ENCODE peak calls at places on chromosomes 5 and 9, in six cellular contexts. R is epithelial cell of esophagus, K is anterior cingulate cortex, E is HTR-8/SVneo, F is brain microvascular endothelial cell, H is H4. T is an unnamed sample.

GRCh38 chr9:3894764-3895163 is 369.0 kb upstream of the RFX3 start:
- DNase-seq in F (peak), H (no peak), E (no peak), R (no peak), K (no peak), T (no peak)

GRCh38 chr9:126154182-126154827 is 172.3 kb upstream of the MVB12B start:
- DNase-seq in E (no peak), R (no peak), H (no peak), K (no peak), F (no peak), T (no peak)

GRCh38 chr5:132083065-132083678 is 9.6 kb downstream of the CSF2 start:
- DNase-seq in F (no peak), R (no peak), H (no peak), K (no peak), E (no peak), T (no peak)

GRCh38 chr9:6843742-6844141 is 86.0 kb downstream of the KDM4C start:
- DNase-seq in E (no peak), K (no peak), R (no peak), F (no peak), H (no peak), T (no peak)

GRCh38 chr5:96004087-96004486 is 42.4 kb upstream of the ELL2 start:
- DNase-seq in F (no peak), E (no peak), H (no peak), R (no peak), K (no peak), T (no peak)

GRCh38 chr5:132487841-132488555 is 2.6 kb downstream of the IRF1 start:
- DNase-seq in H (no peak), E (no peak), F (no peak), K (no peak), R (no peak), T (no peak)

GRCh38 chr9:104863180-104863883 is 64.6 kb downstream of the ABCA1 start:
- DNase-seq in E (peak), R (peak), K (peak), F (peak), H (peak), T (peak)

GRCh38 chr9:109141375-109141774 is 21.6 kb upstream of the TMEM245 start:
- DNase-seq in E (no peak), R (no peak), K (no peak), H (no peak), F (no peak), T (no peak)

GRCh38 chr5:3373391-3373790 is 222.2 kb upstream of the IRX1 start:
- DNase-seq in F (no peak), E (no peak), H (no peak), K (no peak), R (no peak), T (no peak)

GRCh38 chr5:122805481-122805880 is 30.6 kb downstream of the SNX2 start:
- DNase-seq in K (no peak), R (peak), E (no peak), H (no peak), F (peak), T (no peak)

GRCh38 chr5:178993955-178994579 is 1.1 kb downstream of the GRM6 start:
- DNase-seq in R (no peak), F (no peak), K (no peak), H (no peak), E (no peak), T (no peak)

GRCh38 chr5:123156577-123157296 is 67.7 kb downstream of the PRDM6 start:
- DNase-seq in R (peak), F (peak), K (no peak), H (peak), E (no peak), T (no peak)

GRCh38 chr5:104533498-104533897 is 970.9 kb upstream of the NUDT12 start:
- DNase-seq in R (peak), F (no peak), E (no peak), H (no peak), K (no peak), T (no peak)

GRCh38 chr5:138932171-138932810 is 57.2 kb upstream of the LRRTM2 start:
- DNase-seq in H (peak), R (peak), F (no peak), E (no peak), K (no peak), T (no peak)

GRCh38 chr5:131610198-131611063 is 24.6 kb downstream of the RAPGEF6 start:
- DNase-seq in K (no peak), R (peak), F (peak), H (peak), E (peak), T (peak)

GRCh38 chr5:97560176-97560993 is 377.3 kb upstream of the RIOK2 start:
- DNase-seq in H (no peak), E (no peak), K (no peak), R (peak), F (no peak), T (no peak)

GRCh38 chr9:93387791-93388190 is 63.7 kb upstream of the FAM120A start:
- DNase-seq in R (peak), E (no peak), K (no peak), F (no peak), H (no peak), T (peak)

GRCh38 chr9:106953166-106953565 is 90.2 kb downstream of the ZNF462 start:
- DNase-seq in H (no peak), K (no peak), E (peak), R (peak), F (peak), T (no peak)

GRCh38 chr9:105127863-105128220 is 116.6 kb upstream of the SLC44A1 start:
- DNase-seq in K (no peak), F (peak), E (peak), H (peak), R (peak), T (no peak)

GRCh38 chr9:20144255-20144654 is 355.4 kb upstream of the SLC24A2 start:
- DNase-seq in R (no peak), H (no peak), K (no peak), F (peak), E (no peak), T (peak)

GRCh38 chr5:150073677-150074076 is 12.7 kb downstream of the CSF1R start:
- DNase-seq in F (no peak), E (no peak), R (no peak), H (no peak), K (no peak), T (no peak)

GRCh38 chr9:119278138-119278537 is 91.1 kb downstream of the BRINP1 start:
- DNase-seq in K (no peak), E (no peak), F (no peak), H (no peak), R (no peak), T (no peak)

GRCh38 chr9:13386935-13387667 is 107.6 kb upstream of the MPDZ start:
- DNase-seq in R (no peak), H (no peak), K (no peak), E (no peak), F (peak), T (no peak)

GRCh38 chr9:133715866-133716563 is 22.1 kb downstream of the SARDH start:
- DNase-seq in R (no peak), E (peak), H (no peak), K (peak), F (peak), T (peak)

GRCh38 chr5:132024789-132025402 is 13.4 kb upstream of the ACSL6 start:
- DNase-seq in F (no peak), E (no peak), R (peak), K (no peak), H (no peak), T (no peak)

GRCh38 chr5:24749701-24750100 is 104.9 kb upstream of the CDH10 start:
- DNase-seq in F (no peak), E (no peak), K (no peak), H (no peak), R (peak), T (no peak)

GRCh38 chr5:56323505-56323904 is 90.4 kb upstream of the ANKRD55 start:
- DNase-seq in E (peak), K (no peak), R (peak), H (peak), F (peak), T (no peak)

GRCh38 chr5:31476607-31477200 is 55.2 kb downstream of the DROSHA start:
- DNase-seq in F (no peak), E (no peak), K (peak), H (no peak), R (no peak), T (no peak)

GRCh38 chr9:87787735-87788134 is 61.8 kb downstream of the CTSL start:
- DNase-seq in F (no peak), H (no peak), R (peak), E (no peak), K (no peak), T (no peak)

GRCh38 chr5:68740204-68740910 is 353.5 kb upstream of the SLC30A5 start:
- DNase-seq in F (no peak), K (no peak), R (no peak), H (no peak), E (no peak), T (peak)

GRCh38 chr5:132372542-132372941 is 3.0 kb downstream of the SLC22A5 start:
- DNase-seq in F (no peak), E (no peak), K (no peak), R (no peak), H (no peak), T (no peak)

GRCh38 chr5:77239126-77239741 is 28.8 kb downstream of the PDE8B start:
- DNase-seq in H (no peak), F (peak), R (peak), E (no peak), K (no peak), T (peak)

GRCh38 chr9:27828908-27829307 is 255.6 kb upstream of the C9orf72 start:
- DNase-seq in R (no peak), E (no peak), H (no peak), F (no peak), K (no peak), T (no peak)

GRCh38 chr5:34686762-34687268 is 30.7 kb downstream of the RAI14 start:
- DNase-seq in R (peak), H (peak), F (peak), E (peak), K (no peak), T (no peak)

GRCh38 chr9:11149065-11149464 is 536.3 kb upstream of the PTPRD start:
- DNase-seq in H (no peak), R (no peak), K (no peak), E (no peak), F (no peak), T (peak)

GRCh38 chr5:103571730-103572129 is 9.1 kb upstream of the NUDT12 start:
- DNase-seq in K (no peak), F (no peak), H (no peak), E (no peak), R (no peak), T (no peak)

GRCh38 chr5:139640432-139641115 is 7.6 kb upstream of the CXXC5 start:
- DNase-seq in F (no peak), E (no peak), R (no peak), K (no peak), H (no peak), T (no peak)

T was measured in SJCRH30.